ENCODE peak calls at places on chromosome 21, in six cellular contexts. G is heart left ventricle, A is stomach, Q is thoracic aorta, K is suprapubic skin, H is thyroid gland. E is an unnamed sample. For H3K9me3, the result is how much of the 10 kb centered on the place peaks cover.

GRCh38 chr21:26964379-26964778 is 2.5 kb downstream of the ADAMTS5 start:
- DNase-seq in H (peak), K (peak), G (peak), Q (no peak), A (peak), E (no peak)

GRCh38 chr21:43866659-43867331 is 1.8 kb downstream of the AGPAT3 start:
- DNase-seq in G (no peak), A (peak), Q (no peak), K (no peak), H (no peak), E (peak)

GRCh38 chr21:37496972-37497371 is 130.4 kb downstream of the DYRK1A start:
- DNase-seq in K (no peak), Q (no peak), G (no peak), H (no peak), A (no peak), E (no peak)

GRCh38 chr21:43970551-43970950 is 41.6 kb upstream of the TRAPPC10 start:
- DNase-seq in A (no peak), Q (no peak), G (no peak), K (no peak), H (no peak), E (no peak)

GRCh38 chr21:46620846-46621245 is 14.6 kb upstream of the PRMT2 start:
- DNase-seq in A (no peak), G (no peak), K (no peak), H (no peak), Q (no peak), E (no peak)

GRCh38 chr21:15999741-16000140 is 270.0 kb downstream of the USP25 start:
- DNase-seq in G (no peak), A (no peak), Q (no peak), H (no peak), K (no peak), E (no peak)

GRCh38 chr21:36661511-36662309 is 37.2 kb upstream of the SIM2 start:
- DNase-seq in Q (no peak), G (peak), K (no peak), H (peak), A (peak), E (no peak)

GRCh38 chr21:37380349-37381323 is 14.1 kb downstream of the DYRK1A start:
- DNase-seq in G (no peak), K (no peak), Q (no peak), H (peak), A (peak), E (no peak)

GRCh38 chr21:37139902-37140301 is 66.8 kb downstream of the TTC3 start:
- DNase-seq in A (no peak), K (no peak), G (no peak), Q (no peak), H (no peak), E (no peak)

GRCh38 chr21:36700961-36701911 is 2.3 kb downstream of the SIM2 start:
- DNase-seq in Q (no peak), G (peak), A (no peak), K (no peak), H (no peak), E (no peak)

GRCh38 chr21:33799378-33800090 is 116.1 kb downstream of the ATP5PO start:
- DNase-seq in K (no peak), A (no peak), H (peak), Q (no peak), G (peak), E (no peak)

GRCh38 chr21:37292946-37293345 is 25.8 kb upstream of the VPS26C start:
- DNase-seq in K (no peak), A (no peak), Q (no peak), H (no peak), G (no peak), E (no peak)

GRCh38 chr21:31554511-31555022 is 104.9 kb upstream of the SOD1 start:
- DNase-seq in A (no peak), G (no peak), K (no peak), H (no peak), Q (no peak), E (no peak)

GRCh38 chr21:31537872-31538576 is 121.5 kb upstream of the SOD1 start:
- DNase-seq in Q (no peak), K (no peak), A (no peak), H (no peak), G (no peak), E (no peak)

GRCh38 chr21:20998886-20999285 is 677 bp downstream of the NCAM2 start:
- DNase-seq in A (no peak), K (no peak), Q (no peak), G (no peak), H (no peak), E (no peak)

GRCh38 chr21:17472592-17473271 is 40.1 kb upstream of the CXADR start:
- DNase-seq in K (no peak), A (peak), G (no peak), H (no peak), Q (no peak), E (no peak)

GRCh38 chr21:32046191-32046590 is 173.4 kb downstream of the HUNK start:
- DNase-seq in K (peak), H (no peak), G (no peak), Q (no peak), A (no peak), E (no peak)

GRCh38 chr21:29080454-29080930 is 7.0 kb upstream of the CCT8 start:
- DNase-seq in Q (no peak), H (no peak), K (no peak), A (no peak), G (no peak), E (no peak)

GRCh38 chr21:43272591-43272990 is 103.8 kb downstream of the CRYAA start:
- DNase-seq in A (no peak), K (no peak), G (peak), Q (no peak), H (no peak), E (no peak)

GRCh38 chr21:27586326-27586725 is 619.4 kb upstream of the ADAMTS5 start:
- DNase-seq in Q (no peak), G (no peak), H (no peak), K (no peak), A (no peak), E (no peak)

GRCh38 chr21:31630062-31630711 is 29.3 kb upstream of the SOD1 start:
- DNase-seq in H (peak), G (no peak), Q (peak), A (peak), K (no peak), E (no peak)

GRCh38 chr21:43718872-43719747 is at the start of gene PDXK:
- DNase-seq in G (peak), K (no peak), Q (no peak), A (peak), H (peak), E (peak)

GRCh38 chr21:27057997-27058396 is 91.1 kb upstream of the ADAMTS5 start:
- DNase-seq in K (no peak), A (no peak), Q (no peak), H (no peak), G (no peak), E (no peak)

DNA sequence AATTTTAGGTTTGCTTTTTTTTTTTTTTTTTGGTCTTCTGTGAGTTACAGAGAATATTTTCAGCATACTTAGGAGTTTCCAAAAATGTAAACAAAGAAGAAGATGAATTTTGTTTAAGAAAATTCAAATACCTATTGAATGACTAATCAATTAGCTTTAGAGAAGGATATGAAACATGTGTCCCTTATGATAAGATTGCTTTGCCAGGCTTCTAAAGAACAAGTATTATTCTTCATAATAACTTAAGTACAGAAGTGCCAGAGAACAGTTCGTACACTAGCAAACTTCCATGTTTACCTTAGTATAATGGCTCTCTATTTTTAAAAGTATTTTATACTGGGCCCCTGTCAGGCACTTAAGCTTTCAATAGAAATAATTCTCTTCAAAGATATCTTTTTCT is 1191.0 kb upstream of the NCAM2 start:
- DNase-seq in H (no peak), A (no peak), Q (no peak), K (no peak), G (no peak), E (no peak)
- H3K9me3 ChIP-seq in H (under half), A (under half), Q (under half), K (under half), G (under half), E (under half)

GRCh38 chr21:23963454-23963853 is 1643.8 kb downstream of the MRPL39 start:
- DNase-seq in Q (no peak), K (no peak), A (no peak), H (no peak), G (no peak), E (no peak)

GRCh38 chr21:23955130-23955873 is 1652.0 kb downstream of the MRPL39 start:
- DNase-seq in A (no peak), K (no peak), G (no peak), H (no peak), Q (no peak), E (no peak)

DNA sequence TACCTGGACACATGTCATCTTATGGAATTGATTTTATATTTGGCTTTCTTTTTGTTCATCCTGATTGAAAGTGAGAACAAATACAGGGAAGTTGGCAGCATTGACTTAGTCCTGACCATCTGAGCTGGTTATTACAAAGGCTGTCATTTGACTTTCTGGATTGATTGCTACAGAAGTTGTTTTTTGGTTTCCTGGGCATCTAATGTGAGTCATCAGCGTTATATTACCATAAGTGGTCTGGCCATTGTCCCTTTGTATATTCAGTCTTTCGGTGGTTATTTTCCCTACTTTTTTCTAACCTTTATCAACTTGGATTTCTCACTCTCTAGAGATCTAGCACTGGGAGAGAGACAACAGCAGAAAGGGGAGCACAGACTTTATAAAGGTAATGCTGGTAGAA is 1646.5 kb downstream of the MRPL39 start:
- DNase-seq in G (no peak), K (no peak), Q (no peak), A (no peak), H (no peak), E (no peak)
- H3K9me3 ChIP-seq in G (under half), K (under half), Q (under half), A (under half), H (under half), E (under half)

GRCh38 chr21:23111070-23111605 is 2112.9 kb downstream of the NCAM2 start:
- DNase-seq in H (no peak), G (no peak), Q (no peak), A (no peak), K (no peak), E (no peak)
- H3K9me3 ChIP-seq in H (under half), G (under half), Q (under half), A (under half), K (under half), E (under half)

GRCh38 chr21:40421121-40421520 is 425.8 kb downstream of the DSCAM start:
- DNase-seq in K (no peak), H (no peak), A (no peak), G (no peak), Q (no peak), E (no peak)

DNA sequence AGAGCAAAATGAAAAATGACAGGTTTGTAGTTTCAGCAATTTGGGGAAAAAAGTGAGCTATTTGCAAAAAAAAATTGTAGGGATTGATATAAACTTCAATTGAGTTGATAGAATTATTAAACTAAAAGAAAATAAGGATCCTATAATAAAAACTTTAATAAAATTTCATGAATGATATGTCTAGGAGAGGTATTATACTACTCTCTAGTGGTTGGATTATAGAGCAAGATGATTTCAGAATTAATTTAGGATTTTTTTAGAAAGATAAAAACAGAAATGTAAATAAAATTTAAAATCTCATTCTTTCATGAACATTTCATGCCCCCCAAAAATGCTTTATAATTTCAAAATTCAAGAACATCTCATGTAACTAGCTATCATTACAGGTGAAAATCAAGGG is 430.4 kb downstream of the DSCAM start:
- DNase-seq in H (no peak), K (no peak), G (no peak), Q (no peak), A (no peak), E (no peak)
- H3K9me3 ChIP-seq in H (under half), K (under half), G (under half), Q (under half), A (under half), E (under half)

GRCh38 chr21:18951291-18952038 is 547.9 kb upstream of the TMPRSS15 start:
- DNase-seq in K (no peak), Q (no peak), A (no peak), H (no peak), G (no peak), E (no peak)

GRCh38 chr21:18950045-18950740 is 546.6 kb upstream of the TMPRSS15 start:
- DNase-seq in Q (no peak), K (no peak), H (no peak), G (no peak), A (no peak), E (no peak)

GRCh38 chr21:18959817-18960216 is 556.2 kb upstream of the TMPRSS15 start:
- DNase-seq in Q (no peak), H (no peak), K (no peak), G (no peak), A (no peak), E (no peak)

DNA sequence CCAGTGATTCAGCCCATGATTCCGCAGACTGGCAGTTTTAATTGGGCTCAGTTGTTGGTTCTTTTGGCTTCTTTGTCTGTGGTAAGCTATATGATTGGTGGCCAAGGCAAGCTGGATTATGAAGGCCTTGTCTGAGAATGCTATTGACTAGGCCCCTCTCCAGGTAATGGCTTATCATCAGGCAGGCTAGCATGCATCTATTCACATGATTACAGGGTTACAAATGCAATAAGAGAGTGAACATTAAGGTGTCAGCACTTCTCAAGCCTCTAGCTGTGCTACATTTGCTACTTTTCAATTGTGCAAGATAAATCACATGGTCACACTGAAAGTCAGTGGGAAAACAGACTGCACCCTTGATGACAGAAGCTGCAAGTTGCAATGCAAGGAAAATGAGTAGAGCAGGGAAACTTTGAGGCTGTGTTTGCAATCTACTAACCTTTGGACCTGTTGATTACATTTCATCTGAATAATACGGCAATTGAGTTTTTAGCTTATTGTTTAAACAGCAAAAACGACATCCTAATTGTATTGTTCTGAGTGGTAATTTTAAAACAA is 550.9 kb upstream of the TMPRSS15 start:
- DNase-seq in Q (no peak), G (no peak), A (no peak), K (no peak), H (no peak), E (no peak)
- H3K9me3 ChIP-seq in Q (under half), G (under half), A (under half), K (under half), H (under half), E (under half)

DNA sequence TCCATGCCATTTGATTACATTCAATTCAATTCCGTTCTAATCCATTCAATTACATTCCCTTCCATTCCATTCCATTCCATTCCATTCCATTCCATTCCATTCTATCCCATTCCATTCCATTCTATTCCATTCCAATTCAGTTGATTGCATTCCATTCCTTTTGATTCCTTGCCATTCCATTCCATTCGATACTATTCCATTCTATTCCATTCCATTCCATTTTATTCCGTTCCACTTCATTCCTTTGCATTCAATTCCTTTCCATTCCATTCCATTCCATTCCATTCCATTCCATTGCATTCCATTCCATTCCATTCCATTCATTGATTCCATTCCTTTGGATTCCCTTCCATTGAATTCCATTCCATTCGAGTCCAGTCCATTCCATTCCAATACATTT is 2574.0 kb upstream of the TPTE start:
- DNase-seq in Q (no peak), A (no peak), K (no peak), G (no peak), H (no peak), E (no peak)
- H3K9me3 ChIP-seq in Q (half or more), A (half or more), K (half or more), G (under half), H (under half), E (half or more)

DNA sequence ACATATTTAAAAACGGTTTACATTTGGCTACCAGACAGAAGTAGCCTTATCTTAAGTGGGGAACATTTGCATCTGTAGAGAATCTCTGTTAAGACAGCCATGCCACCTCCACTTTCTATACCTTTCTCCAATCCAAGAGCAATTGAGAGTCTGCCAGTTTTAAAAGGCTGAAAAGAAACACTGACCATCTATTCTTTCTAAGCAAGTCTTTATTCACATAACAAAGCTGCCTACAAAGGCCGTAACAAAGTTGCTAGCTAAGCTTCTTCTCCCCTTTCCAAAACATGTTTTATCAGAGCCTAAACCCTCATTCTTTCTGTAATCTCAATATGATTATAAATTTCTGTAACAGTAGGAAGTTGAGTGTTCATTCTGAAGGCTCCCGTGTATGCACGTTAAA is 1078.3 kb downstream of the NCAM2 start:
- DNase-seq in G (no peak), Q (no peak), H (no peak), A (no peak), K (no peak), E (no peak)
- H3K9me3 ChIP-seq in G (under half), Q (under half), H (under half), A (under half), K (under half), E (under half)

DNA sequence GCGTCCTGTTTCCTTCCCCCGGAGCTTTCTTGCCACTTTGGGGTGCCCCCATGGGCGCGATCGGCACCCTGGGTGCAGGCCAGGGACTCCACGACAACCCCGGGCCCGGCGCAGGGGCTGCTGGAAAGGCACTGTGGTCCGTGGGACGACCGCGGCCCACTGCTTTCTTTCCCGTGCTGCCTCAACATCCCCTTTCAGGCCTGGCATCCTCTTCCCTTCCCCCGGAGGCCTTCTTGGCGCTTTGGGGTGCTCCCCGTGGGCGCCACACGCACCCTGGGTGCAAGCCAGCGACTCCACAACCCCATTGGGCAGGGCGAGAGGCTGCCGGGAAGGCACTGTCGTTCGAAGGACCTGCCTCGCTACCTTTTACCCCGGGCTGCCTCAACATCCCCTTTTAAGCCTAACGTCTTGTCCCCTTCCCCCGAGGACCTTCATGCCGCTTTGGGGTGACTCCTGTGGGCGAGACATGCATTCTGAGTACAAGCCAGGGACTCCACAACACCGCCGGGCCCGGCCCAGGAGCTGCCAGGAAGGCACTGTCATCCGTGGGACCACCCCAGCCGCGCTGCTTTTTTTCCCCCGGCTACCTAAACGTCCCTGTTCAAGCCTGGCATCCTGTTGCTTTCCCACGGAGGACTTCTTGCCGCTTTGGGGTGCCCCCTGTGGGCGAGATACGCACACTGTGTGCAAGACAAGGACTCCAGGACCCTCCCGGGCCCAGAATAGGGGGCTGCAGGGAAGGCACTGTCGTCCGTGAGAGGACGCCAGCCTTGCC is 137.8 kb downstream of the LIPI start:
- DNase-seq in H (no peak), K (no peak), Q (no peak), G (no peak), A (no peak), E (no peak)
- H3K9me3 ChIP-seq in H (under half), K (under half), Q (under half), G (under half), A (under half), E (under half)

DNA sequence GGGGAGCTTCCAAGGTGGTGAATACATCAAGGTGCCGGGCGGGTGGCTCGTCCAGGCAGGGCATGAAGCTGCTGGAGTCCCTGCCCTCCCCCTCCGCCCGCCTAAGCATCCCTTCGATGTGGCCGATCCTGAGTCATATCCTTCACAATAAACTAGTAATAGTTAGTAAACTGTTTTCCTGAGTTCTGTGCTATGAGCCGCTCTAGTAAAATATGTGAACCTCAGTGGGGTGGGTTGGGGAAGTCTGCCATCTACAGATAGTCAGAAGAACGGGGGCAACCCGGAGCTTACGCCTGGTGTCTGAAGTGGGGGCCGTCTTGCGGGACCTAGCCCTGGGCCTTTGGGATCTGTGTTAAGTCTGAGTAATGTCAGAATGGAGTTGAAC is 21.6 kb downstream of the C2CD2 start:
- DNase-seq in Q (no peak), K (no peak), H (no peak), A (no peak), G (no peak), E (no peak)
- H3K9me3 ChIP-seq in Q (under half), K (under half), H (under half), A (under half), G (under half), E (under half)

GRCh38 chr21:45324430-45325205 is 36.9 kb upstream of the POFUT2 start:
- DNase-seq in A (no peak), H (peak), K (no peak), G (peak), Q (no peak), E (no peak)
- H3K9me3 ChIP-seq in A (under half), H (under half), K (under half), G (under half), Q (under half), E (under half)